ENCODE peak calls at places on chromosomes 12 and 14, in eight cellular contexts. Z is NCI-H1694 treated with DMSO at 0.1 percent for 48 hours; Y is HT-29; H is NCI-H460; C is IMR-90; X is PC-9; Q is stimulated activated naive CD4-positive, alpha-beta T cell; S is nephron progenitor cell. G is an unnamed sample.
A peak's percentile ranks its signal among the peaks of the same experiment; 100 is the strongest.

GRCh38 chr12:104573-105081 is 38.1 kb downstream of the IQSEC3 start:
- DNase-seq in Z (no peak), Y (no peak), H (no peak), C (no peak), X (no peak), Q (peak; percentile 19), S (no peak), G (peak; percentile 15)

GRCh38 chr14:95496111-95496681 is 20.3 kb downstream of the SYNE3 start:
- DNase-seq in Z (no peak), Y (no peak), H (no peak), C (no peak), X (no peak), Q (no peak), S (no peak), G (peak; percentile 29)

GRCh38 chr12:113479578-113480335 is 8.1 kb upstream of the LHX5 start:
- DNase-seq in Z (no peak), Y (no peak), H (peak; percentile 19), C (peak; percentile 20), X (no peak), Q (peak; percentile 31), S (peak; percentile 98), G (peak; percentile 12)

GRCh38 chr12:24595652-24596235 is 353.2 kb downstream of the BCAT1 start:
- DNase-seq in Z (no peak), Y (peak; percentile 42), H (no peak), C (peak; percentile 23), X (no peak), Q (no peak), S (peak; percentile 7), G (no peak)

GRCh38 chr14:27536748-27537147 is 938.9 kb upstream of the NOVA1 start:
- DNase-seq in Z (no peak), Y (no peak), H (no peak), C (no peak), X (no peak), Q (no peak), S (no peak), G (no peak)

GRCh38 chr14:100619382-100620305 is 32.4 kb upstream of the BEGAIN start:
- DNase-seq in Z (peak; percentile 69), Y (no peak), H (no peak), C (no peak), X (no peak), Q (no peak), S (no peak), G (no peak)

GRCh38 chr12:126384029-126384564 is 1318.9 kb downstream of the AACS start:
- DNase-seq in Z (no peak), Y (no peak), H (no peak), C (no peak), X (no peak), Q (peak; percentile 56), S (no peak), G (no peak)

GRCh38 chr12:103850429-103850828 is 9.4 kb upstream of the NT5DC3 start:
- DNase-seq in Z (no peak), Y (no peak), H (no peak), C (no peak), X (no peak), Q (no peak), S (no peak), G (no peak)